ENCODE peak calls at places on chromosomes 1 and 21, in five cellular contexts. U, L, T, A and P are unnamed samples.

GRCh38 chr1:92184632-92185031 is 33.1 kb upstream of the C1orf146 start:
- DNase-seq in U (no peak), L (no peak), T (no peak), A (no peak), P (no peak)

GRCh38 chr1:26281091-26281958 is 1.4 kb downstream of the SH3BGRL3 start:
- DNase-seq in U (no peak), L (no peak), T (no peak), A (no peak), P (no peak)

GRCh38 chr1:153374077-153374476 is 1.3 kb downstream of the S100A12 start:
- DNase-seq in U (no peak), L (no peak), T (no peak), A (no peak), P (no peak)

GRCh38 chr1:185483647-185484450 is 166.8 kb upstream of the IVNS1ABP start:
- DNase-seq in U (no peak), L (no peak), T (peak), A (no peak), P (no peak)

GRCh38 chr1:41353744-41354143 is 7.5 kb upstream of the FOXO6 start:
- DNase-seq in U (no peak), L (no peak), T (no peak), A (no peak), P (peak)

GRCh38 chr1:94773931-94774422 is 46.2 kb upstream of the SLC44A3 start:
- DNase-seq in U (no peak), L (no peak), T (no peak), A (no peak), P (no peak)

GRCh38 chr1:228020686-228021525 is 14.1 kb downstream of the WNT3A start:
- DNase-seq in U (peak), L (no peak), T (no peak), A (peak), P (no peak)

GRCh38 chr1:221078260-221078965 is 199.2 kb downstream of the HLX start:
- DNase-seq in U (no peak), L (no peak), T (no peak), A (no peak), P (no peak)

GRCh38 chr1:4755301-4756183 is 101.1 kb downstream of the AJAP1 start:
- DNase-seq in U (peak), L (no peak), T (no peak), A (no peak), P (no peak)
- H3K27ac ChIP-seq in U (no peak), L (no peak), T (no peak), A (no peak), P (no peak)

DNA sequence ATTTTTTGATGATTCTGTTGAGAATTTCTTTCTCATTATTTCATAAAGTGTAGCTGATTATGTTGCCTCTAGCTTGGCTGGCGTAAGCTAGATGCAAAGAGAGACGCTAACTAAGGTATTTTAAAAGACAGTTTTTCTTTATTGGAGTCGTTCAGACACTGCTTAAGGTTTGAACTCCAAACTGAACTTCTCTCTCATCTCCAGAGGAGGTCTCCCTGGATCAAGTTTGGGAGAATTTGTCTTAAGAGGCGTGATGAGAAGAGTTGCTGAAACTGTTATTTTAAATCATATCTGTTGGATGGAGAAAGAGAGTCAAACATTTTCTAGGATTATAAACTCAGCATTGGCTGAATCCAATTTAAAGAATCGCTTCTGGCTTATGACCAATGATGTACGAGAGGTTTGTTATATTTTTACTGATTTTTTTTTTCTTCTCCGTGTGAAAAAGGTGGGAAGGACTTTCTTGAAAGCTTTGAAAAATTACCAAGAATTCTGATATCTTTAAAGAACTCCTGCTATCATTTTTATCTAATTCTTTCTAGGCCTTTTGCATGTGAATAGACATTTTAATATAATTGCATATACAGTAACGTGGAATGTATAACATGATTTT is 34.0 kb downstream of the MAP3K7CL start:
- DNase-seq in U (no peak), L (no peak), T (no peak), A (no peak), P (no peak)
- H3K27ac ChIP-seq in U (no peak), L (no peak), T (no peak), A (peak), P (no peak)

GRCh38 chr1:158115126-158115525 is 65.6 kb upstream of the CD1D start:
- DNase-seq in U (no peak), L (no peak), T (no peak), A (no peak), P (no peak)

GRCh38 chr1:158116311-158116710 is 64.4 kb upstream of the CD1D start:
- DNase-seq in U (peak), L (no peak), T (no peak), A (no peak), P (no peak)

GRCh38 chr1:158116768-158117167 is 63.9 kb upstream of the CD1D start:
- DNase-seq in U (no peak), L (no peak), T (no peak), A (no peak), P (no peak)

GRCh38 chr1:158113759-158114127 is 67.0 kb upstream of the CD1D start:
- DNase-seq in U (no peak), L (no peak), T (no peak), A (no peak), P (no peak)

DNA sequence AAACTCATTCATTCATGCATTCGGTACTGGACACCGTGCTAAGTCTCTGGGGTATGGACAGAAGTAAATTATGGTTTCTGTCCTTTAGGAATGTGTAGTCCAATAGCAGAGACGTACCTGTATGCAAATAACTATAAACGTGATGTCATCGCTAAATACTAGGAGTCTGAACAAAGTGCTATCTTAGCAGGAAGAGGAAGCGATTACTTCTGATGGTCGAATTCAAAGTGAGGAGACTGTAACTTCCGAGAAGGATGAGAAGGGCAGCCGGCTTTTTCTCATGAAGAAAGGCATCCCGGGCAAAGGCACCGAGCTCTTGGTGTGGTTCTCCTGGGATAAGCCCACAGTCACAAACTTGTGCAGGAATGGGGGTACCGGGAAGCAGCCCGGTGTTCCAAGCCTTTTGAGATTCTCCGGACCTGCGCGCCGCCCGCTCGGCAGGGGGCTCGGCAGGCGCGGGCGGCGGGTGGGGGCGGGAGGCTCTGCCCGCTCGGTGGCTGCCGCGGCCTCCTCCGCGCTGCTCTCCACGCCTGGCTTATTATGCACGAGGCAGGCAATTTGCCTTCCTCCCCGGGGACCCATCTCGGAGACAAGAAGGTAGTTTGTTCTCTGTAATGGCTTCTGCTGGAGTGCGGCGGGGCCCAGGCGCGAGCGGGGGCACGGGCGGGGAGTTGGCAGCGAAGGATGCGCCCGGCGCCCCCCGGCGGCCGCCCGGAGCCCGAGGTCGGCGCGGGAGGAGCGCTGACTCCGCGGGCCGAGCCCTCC is 67.5 kb upstream of the CD1D start:
- DNase-seq in U (peak), L (no peak), T (no peak), A (no peak), P (peak)
- H3K27ac ChIP-seq in U (no peak), L (no peak), T (no peak), A (no peak), P (no peak)

GRCh38 chr1:67683306-67683705 is 1.7 kb upstream of the GADD45A start:
- DNase-seq in U (no peak), L (no peak), T (no peak), A (no peak), P (no peak)

GRCh38 chr1:67685067-67685557 is at the start of gene GADD45A:
- DNase-seq in U (peak), L (peak), T (peak), A (peak), P (peak)

GRCh38 chr1:67684526-67685066 is 405 bp upstream of the GADD45A start:
- DNase-seq in U (no peak), L (no peak), T (no peak), A (no peak), P (no peak)

GRCh38 chr1:67682659-67683197 is 2.3 kb upstream of the GADD45A start:
- DNase-seq in U (no peak), L (no peak), T (no peak), A (no peak), P (no peak)

DNA sequence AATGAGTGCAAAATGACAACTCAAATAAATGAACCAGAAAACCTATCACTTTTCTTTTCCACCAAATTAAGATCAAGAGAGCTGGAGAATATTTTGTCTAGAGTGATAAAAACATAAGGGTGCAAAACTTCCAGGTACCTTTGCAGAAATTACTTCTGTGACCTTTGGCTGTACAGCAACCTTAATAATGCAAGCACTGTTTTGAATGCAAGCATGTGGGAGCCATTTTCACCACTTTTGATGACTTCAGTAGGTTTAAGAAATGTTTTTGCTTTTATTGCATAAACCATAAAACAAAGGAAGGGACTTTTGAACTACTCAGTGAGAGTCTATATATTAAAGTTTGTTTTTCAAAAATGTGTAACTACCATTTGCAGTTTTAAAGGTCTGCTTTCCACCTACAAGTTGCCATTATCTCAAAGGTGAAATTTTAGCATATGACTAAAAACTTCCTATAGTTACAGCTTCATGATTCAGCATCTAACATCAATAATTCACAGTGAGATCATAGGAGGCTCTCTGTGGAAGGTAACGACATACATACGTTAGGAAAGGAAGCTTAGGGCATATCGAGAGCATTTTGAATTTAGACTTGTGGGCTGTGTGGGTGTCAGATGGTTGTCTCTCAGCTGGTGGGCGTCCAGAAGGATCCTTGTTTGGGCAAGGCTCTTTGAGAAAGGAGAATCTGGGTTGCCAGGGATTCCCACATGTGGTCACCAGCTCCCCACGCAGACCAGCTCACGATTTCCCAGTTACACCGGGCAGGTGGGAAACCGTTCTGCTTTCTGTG is 1.1 kb upstream of the GADD45A start:
- DNase-seq in U (no peak), L (no peak), T (no peak), A (no peak), P (no peak)
- H3K27ac ChIP-seq in U (no peak), L (peak), T (no peak), A (no peak), P (peak)

DNA sequence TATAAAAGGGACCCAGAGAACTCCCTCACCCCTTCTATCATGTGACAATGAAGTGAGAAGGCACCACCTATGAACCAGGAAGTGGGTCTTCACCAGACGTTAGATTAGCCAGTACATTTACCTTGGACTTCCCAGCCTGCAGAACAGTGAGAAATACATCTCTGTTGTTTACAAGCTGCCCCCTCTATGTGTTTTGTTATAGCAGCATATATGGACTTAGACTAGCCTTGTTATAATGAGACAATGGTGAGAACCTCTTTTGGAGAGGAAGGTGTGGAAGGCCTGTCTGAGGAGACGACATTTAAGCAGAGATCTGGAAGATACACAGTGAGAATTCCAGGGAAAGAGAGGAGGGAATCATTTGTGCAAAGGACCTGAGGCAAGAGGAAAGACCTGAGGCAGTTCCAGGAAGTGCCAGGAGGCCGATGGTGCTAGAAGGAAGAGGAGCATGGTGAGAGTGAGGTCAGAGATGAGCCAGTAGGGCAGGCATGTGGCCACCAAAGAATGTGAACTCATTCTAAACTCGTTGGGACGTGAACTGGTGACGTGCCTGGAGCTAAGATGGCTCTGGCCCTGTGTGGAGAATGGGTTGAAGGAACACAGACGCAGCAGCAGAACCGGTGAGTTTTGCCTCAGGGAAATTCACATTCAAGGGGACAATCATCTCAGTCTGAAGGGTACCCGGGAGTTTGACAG is 98.9 kb upstream of the IRF2BP2 start:
- DNase-seq in U (no peak), L (no peak), T (no peak), A (no peak), P (no peak)
- H3K27ac ChIP-seq in U (no peak), L (peak), T (no peak), A (peak), P (no peak)

DNA sequence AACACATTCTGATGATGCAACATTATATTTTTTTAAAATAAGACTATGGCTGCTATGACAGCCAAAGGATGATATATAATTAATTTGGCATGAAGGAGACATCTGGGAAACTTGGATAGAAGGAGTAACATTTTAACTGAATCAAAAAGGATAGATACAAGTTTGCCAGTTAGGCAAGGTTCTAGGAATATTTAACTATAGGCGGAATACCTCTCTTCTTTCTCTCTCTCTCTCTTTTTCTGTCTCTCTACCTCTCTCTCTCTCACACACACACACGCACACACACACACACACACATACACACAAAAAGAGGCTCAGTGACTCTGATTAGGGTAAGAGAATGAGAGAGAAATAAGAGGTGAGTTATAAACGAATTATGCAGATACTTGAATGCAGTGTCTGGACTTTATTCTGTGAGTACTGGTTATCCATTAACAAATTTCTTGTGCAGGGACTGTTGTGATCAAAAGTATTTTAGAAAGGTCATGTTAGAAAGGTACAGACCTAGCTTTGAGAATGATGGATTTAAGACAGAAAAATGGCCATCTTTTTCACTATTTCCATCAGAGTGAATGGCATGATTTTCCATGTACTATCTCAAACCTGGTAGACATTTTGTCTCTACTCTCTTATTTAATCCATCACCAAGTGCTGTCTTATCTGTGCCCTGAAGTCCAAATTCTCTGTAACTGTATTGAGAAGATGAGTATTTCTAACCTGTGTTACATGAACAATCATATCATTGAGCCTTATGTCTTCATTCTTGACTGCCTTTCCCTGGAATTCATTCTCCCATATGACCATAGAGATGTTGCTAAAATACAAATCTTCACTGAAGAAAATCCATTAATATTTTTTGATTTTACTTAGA is 1106.9 kb upstream of the ADGRL4 start:
- DNase-seq in U (no peak), L (no peak), T (no peak), A (no peak), P (no peak)
- H3K27ac ChIP-seq in U (no peak), L (no peak), T (no peak), A (no peak), P (no peak)

DNA sequence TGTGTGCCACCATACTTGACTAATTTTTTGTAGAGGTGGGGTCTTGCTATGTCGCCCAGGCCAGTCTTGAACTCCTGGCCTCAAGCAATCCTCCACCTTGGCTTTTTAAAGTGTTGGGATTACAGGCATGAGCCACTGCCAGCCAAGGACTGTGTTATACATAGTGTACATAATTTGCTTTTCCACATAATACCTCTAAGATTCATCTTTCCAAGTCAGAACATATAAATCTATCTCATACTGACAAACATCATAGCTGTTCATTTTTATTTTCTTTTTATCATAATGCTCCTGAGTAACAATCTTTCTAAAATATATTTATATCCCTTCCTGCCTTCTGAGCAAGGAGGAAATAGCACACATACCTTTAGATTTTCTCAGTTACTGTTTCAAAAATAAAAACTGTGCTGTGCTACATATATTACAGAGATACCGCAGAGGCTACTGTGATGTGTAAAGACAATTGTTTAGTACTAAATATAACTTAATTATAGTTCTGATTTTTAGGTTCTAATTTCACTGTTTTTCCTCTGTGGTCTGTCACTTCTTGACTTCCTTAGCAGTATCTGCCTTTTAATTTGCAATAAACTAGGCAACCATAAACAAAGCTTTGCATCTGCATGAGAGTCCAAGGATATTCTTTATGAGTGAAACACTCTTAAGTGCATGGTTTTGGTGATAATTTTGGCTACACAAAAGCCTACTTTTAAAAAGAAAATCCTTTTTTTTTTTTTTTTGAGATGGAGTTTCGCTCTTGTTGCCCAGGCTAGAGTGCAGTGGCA is 59.3 kb downstream of the EYA3 start:
- DNase-seq in U (no peak), L (no peak), T (no peak), A (no peak), P (no peak)
- H3K27ac ChIP-seq in U (no peak), L (no peak), T (no peak), A (peak), P (no peak)

DNA sequence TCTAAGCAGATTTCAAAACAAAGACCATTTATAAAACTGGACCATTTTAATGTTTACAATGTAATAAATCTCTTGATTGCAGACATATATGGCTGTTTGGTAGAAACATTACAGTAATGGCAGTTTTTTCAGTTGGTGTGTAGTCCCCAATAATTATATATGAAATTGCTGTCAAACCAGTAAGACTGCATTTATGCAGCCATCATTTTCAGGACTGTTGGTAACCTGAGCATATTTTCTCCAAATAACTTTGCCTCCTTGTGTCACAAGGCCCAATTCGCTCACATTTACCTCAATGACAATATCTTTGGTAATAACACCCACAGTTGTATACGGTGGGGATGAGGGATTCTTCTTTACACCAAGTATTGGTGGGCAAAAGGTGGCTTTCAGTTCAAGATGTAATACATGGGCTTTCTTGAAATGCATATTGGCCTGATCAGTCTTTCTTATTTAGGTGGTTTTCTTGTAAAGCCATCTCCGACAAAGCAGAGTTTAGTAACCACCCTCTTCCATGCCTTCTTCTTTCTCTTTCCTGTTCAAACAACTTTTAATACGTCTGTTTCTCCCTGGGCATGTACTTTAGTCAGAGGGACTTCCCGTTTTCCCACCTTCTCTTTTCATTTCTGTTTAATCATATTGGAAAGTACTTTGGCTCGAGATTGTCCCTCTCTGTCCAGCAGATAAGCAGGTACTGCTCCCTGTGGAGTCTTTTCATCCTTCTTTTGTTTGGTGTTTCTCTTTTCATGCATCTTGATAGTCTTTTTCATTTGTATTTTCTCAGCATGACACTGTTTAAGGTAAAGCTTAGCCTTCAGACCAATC is 30.4 kb downstream of the ATP2B4 start:
- DNase-seq in U (no peak), L (no peak), T (no peak), A (no peak), P (no peak)
- H3K27ac ChIP-seq in U (no peak), L (no peak), T (no peak), A (no peak), P (peak)